ENCODE peak calls at places on chromosomes 1 and 21, in six cellular contexts. One of them, this sample, is unnamed.

GRCh38 chr1:41855713-41856112 is 63.0 kb downstream of the HIVEP3 start:
- DNase-seq in thoracic aorta: no peak
- DNase-seq in neural crest cell: no peak
- DNase-seq in NB4: no peak
- DNase-seq in cardiac muscle cell: no peak
- DNase-seq in bronchial epithelial cell: peak
- DNase-seq in this sample: no peak

GRCh38 chr21:33871171-33871570 is 44.4 kb downstream of the ATP5PO start:
- DNase-seq in thoracic aorta: no peak
- DNase-seq in neural crest cell: no peak
- DNase-seq in NB4: no peak
- DNase-seq in cardiac muscle cell: peak
- DNase-seq in bronchial epithelial cell: no peak
- DNase-seq in this sample: no peak

GRCh38 chr1:155473422-155473821 is 89.2 kb downstream of the ASH1L start:
- DNase-seq in thoracic aorta: no peak
- DNase-seq in neural crest cell: no peak
- DNase-seq in NB4: no peak
- DNase-seq in cardiac muscle cell: no peak
- DNase-seq in bronchial epithelial cell: no peak
- DNase-seq in this sample: no peak

GRCh38 chr1:166384948-166385347 is 218.1 kb upstream of the FAM78B start:
- DNase-seq in thoracic aorta: no peak
- DNase-seq in neural crest cell: no peak
- DNase-seq in NB4: no peak
- DNase-seq in cardiac muscle cell: no peak
- DNase-seq in bronchial epithelial cell: no peak
- DNase-seq in this sample: no peak

GRCh38 chr1:230067871-230068814 is 1.1 kb downstream of the GALNT2 start:
- DNase-seq in thoracic aorta: no peak
- DNase-seq in neural crest cell: peak
- DNase-seq in NB4: peak
- DNase-seq in cardiac muscle cell: peak
- DNase-seq in bronchial epithelial cell: no peak
- DNase-seq in this sample: peak

GRCh38 chr1:15939181-15940109 is 36.5 kb downstream of the ZBTB17 start:
- DNase-seq in thoracic aorta: no peak
- DNase-seq in neural crest cell: no peak
- DNase-seq in NB4: no peak
- DNase-seq in cardiac muscle cell: no peak
- DNase-seq in bronchial epithelial cell: peak
- DNase-seq in this sample: no peak

GRCh38 chr1:23376890-23377811 is 7.5 kb upstream of the ZNF436 start:
- DNase-seq in thoracic aorta: no peak
- DNase-seq in neural crest cell: no peak
- DNase-seq in NB4: peak
- DNase-seq in cardiac muscle cell: peak
- DNase-seq in bronchial epithelial cell: peak
- DNase-seq in this sample: no peak

GRCh38 chr1:25503551-25504426 is 39.6 kb upstream of the LDLRAP1 start:
- DNase-seq in thoracic aorta: no peak
- DNase-seq in neural crest cell: peak
- DNase-seq in NB4: peak
- DNase-seq in cardiac muscle cell: no peak
- DNase-seq in bronchial epithelial cell: peak
- DNase-seq in this sample: no peak

GRCh38 chr1:62325076-62325475 is 5.8 kb upstream of the KANK4 start:
- DNase-seq in thoracic aorta: no peak
- DNase-seq in neural crest cell: no peak
- DNase-seq in NB4: no peak
- DNase-seq in cardiac muscle cell: peak
- DNase-seq in bronchial epithelial cell: peak
- DNase-seq in this sample: no peak

GRCh38 chr1:145782166-145783099 is 41.5 kb downstream of the RNF115 start:
- DNase-seq in thoracic aorta: no peak
- DNase-seq in neural crest cell: no peak
- DNase-seq in NB4: no peak
- DNase-seq in cardiac muscle cell: peak
- DNase-seq in bronchial epithelial cell: peak
- DNase-seq in this sample: no peak

GRCh38 chr1:14915356-14916054 is 238.0 kb upstream of the TMEM51 start:
- DNase-seq in thoracic aorta: no peak
- DNase-seq in neural crest cell: peak
- DNase-seq in NB4: peak
- DNase-seq in cardiac muscle cell: peak
- DNase-seq in bronchial epithelial cell: no peak
- DNase-seq in this sample: peak

GRCh38 chr1:233326995-233327937 is at the start of gene MAP3K21:
- DNase-seq in thoracic aorta: peak
- DNase-seq in neural crest cell: no peak
- DNase-seq in NB4: peak
- DNase-seq in cardiac muscle cell: peak
- DNase-seq in bronchial epithelial cell: peak
- DNase-seq in this sample: peak

GRCh38 chr1:36516372-36517018 is 33.8 kb upstream of the CSF3R start:
- DNase-seq in thoracic aorta: no peak
- DNase-seq in neural crest cell: peak
- DNase-seq in NB4: peak
- DNase-seq in cardiac muscle cell: peak
- DNase-seq in bronchial epithelial cell: peak
- DNase-seq in this sample: peak

GRCh38 chr21:33396966-33397365 is 6.2 kb upstream of the IFNGR2 start:
- DNase-seq in thoracic aorta: no peak
- DNase-seq in neural crest cell: no peak
- DNase-seq in NB4: no peak
- DNase-seq in cardiac muscle cell: peak
- DNase-seq in bronchial epithelial cell: peak
- DNase-seq in this sample: no peak

GRCh38 chr1:60657926-60658325 is 424.4 kb upstream of the NFIA start:
- DNase-seq in thoracic aorta: no peak
- DNase-seq in neural crest cell: no peak
- DNase-seq in NB4: no peak
- DNase-seq in cardiac muscle cell: no peak
- DNase-seq in bronchial epithelial cell: no peak
- DNase-seq in this sample: no peak

GRCh38 chr1:90362163-90362562 is 354.9 kb downstream of the BARHL2 start:
- DNase-seq in thoracic aorta: no peak
- DNase-seq in neural crest cell: no peak
- DNase-seq in NB4: no peak
- DNase-seq in cardiac muscle cell: no peak
- DNase-seq in bronchial epithelial cell: no peak
- DNase-seq in this sample: no peak

GRCh38 chr1:65393345-65393744 is 27.1 kb upstream of the LEPR start:
- DNase-seq in thoracic aorta: no peak
- DNase-seq in neural crest cell: no peak
- DNase-seq in NB4: peak
- DNase-seq in cardiac muscle cell: peak
- DNase-seq in bronchial epithelial cell: peak
- DNase-seq in this sample: peak

GRCh38 chr1:21936366-21937031 is 611 bp downstream of the HSPG2 start:
- DNase-seq in thoracic aorta: no peak
- DNase-seq in neural crest cell: peak
- DNase-seq in NB4: peak
- DNase-seq in cardiac muscle cell: no peak
- DNase-seq in bronchial epithelial cell: no peak
- DNase-seq in this sample: no peak

GRCh38 chr1:32684167-32684811 is 18.3 kb downstream of the SYNC start:
- DNase-seq in thoracic aorta: no peak
- DNase-seq in neural crest cell: no peak
- DNase-seq in NB4: no peak
- DNase-seq in cardiac muscle cell: peak
- DNase-seq in bronchial epithelial cell: no peak
- DNase-seq in this sample: no peak

GRCh38 chr21:16304700-16305099 is 574.9 kb downstream of the USP25 start:
- DNase-seq in thoracic aorta: no peak
- DNase-seq in neural crest cell: no peak
- DNase-seq in NB4: no peak
- DNase-seq in cardiac muscle cell: no peak
- DNase-seq in bronchial epithelial cell: no peak
- DNase-seq in this sample: no peak

GRCh38 chr1:63547621-63548294 is 24.4 kb downstream of the EFCAB7 start:
- DNase-seq in thoracic aorta: no peak
- DNase-seq in neural crest cell: no peak
- DNase-seq in NB4: no peak
- DNase-seq in cardiac muscle cell: peak
- DNase-seq in bronchial epithelial cell: peak
- DNase-seq in this sample: no peak

GRCh38 chr1:6248161-6248776 is 4.3 kb downstream of the HES3 start:
- DNase-seq in thoracic aorta: no peak
- DNase-seq in neural crest cell: no peak
- DNase-seq in NB4: no peak
- DNase-seq in cardiac muscle cell: no peak
- DNase-seq in bronchial epithelial cell: no peak
- DNase-seq in this sample: no peak

GRCh38 chr1:33296082-33296458 is 24.8 kb downstream of the A3GALT2 start:
- DNase-seq in thoracic aorta: no peak
- DNase-seq in neural crest cell: no peak
- DNase-seq in NB4: no peak
- DNase-seq in cardiac muscle cell: no peak
- DNase-seq in bronchial epithelial cell: no peak
- DNase-seq in this sample: no peak

GRCh38 chr1:237804516-237804915 is 86.2 kb downstream of the ZP4 start:
- DNase-seq in thoracic aorta: no peak
- DNase-seq in neural crest cell: no peak
- DNase-seq in NB4: no peak
- DNase-seq in cardiac muscle cell: no peak
- DNase-seq in bronchial epithelial cell: no peak
- DNase-seq in this sample: no peak

GRCh38 chr1:237795558-237795957 is 95.2 kb downstream of the ZP4 start:
- DNase-seq in thoracic aorta: no peak
- DNase-seq in neural crest cell: no peak
- DNase-seq in NB4: no peak
- DNase-seq in cardiac muscle cell: no peak
- DNase-seq in bronchial epithelial cell: no peak
- DNase-seq in this sample: no peak

GRCh38 chr1:237794071-237794470 is 96.7 kb downstream of the ZP4 start:
- DNase-seq in thoracic aorta: no peak
- DNase-seq in neural crest cell: no peak
- DNase-seq in NB4: no peak
- DNase-seq in cardiac muscle cell: peak
- DNase-seq in bronchial epithelial cell: peak
- DNase-seq in this sample: no peak

DNA sequence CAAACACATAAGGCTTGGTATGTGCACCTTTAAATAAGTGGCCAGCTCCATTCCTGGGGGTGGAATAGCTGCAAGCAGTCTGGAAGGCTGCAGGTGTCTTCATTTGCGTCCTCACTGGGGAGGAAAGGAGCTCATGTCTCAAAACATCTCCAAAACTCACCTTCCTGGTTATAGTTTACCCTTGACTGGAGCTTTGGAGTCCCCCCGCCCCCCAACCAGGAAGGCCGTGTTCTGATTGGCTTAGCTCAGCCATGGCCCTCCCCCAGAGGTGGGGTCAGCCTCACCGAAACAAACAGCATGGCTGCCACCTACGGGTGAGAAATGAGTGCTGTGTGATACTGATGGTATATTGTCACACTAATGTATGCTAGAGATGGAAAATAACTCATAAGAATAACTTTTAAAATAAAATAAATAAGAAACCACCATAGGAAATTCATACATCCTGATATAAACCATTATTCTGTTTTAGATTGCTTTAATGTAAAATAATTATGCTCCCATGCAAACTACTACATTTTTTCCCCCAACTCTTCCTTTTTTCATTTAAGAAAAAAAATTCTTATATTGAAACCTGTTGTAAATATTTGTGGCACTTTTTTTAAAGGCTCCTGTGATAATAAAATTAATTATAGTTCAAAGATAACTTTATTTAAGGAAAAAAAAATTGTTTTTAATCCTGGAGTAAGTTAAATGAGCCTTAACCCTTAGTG is 90.8 kb downstream of the ZP4 start:
- DNase-seq in thoracic aorta: no peak
- DNase-seq in neural crest cell: peak
- DNase-seq in NB4: peak
- DNase-seq in cardiac muscle cell: peak
- DNase-seq in bronchial epithelial cell: peak
- DNase-seq in this sample: peak
- TF ChIP-seq CTCF in thoracic aorta: no peak
- TF ChIP-seq CTCF in neural crest cell: peak
- TF ChIP-seq CTCF in NB4: peak
- TF ChIP-seq CTCF in cardiac muscle cell: peak
- TF ChIP-seq CTCF in bronchial epithelial cell: peak
- TF ChIP-seq CTCF in this sample: no peak

GRCh38 chr1:173002891-173003582 is 47.7 kb downstream of the TNFSF18 start:
- DNase-seq in thoracic aorta: no peak
- DNase-seq in neural crest cell: no peak
- DNase-seq in NB4: no peak
- DNase-seq in cardiac muscle cell: peak
- DNase-seq in bronchial epithelial cell: peak
- DNase-seq in this sample: no peak

GRCh38 chr1:172999349-172999748 is 51.4 kb downstream of the TNFSF18 start:
- DNase-seq in thoracic aorta: no peak
- DNase-seq in neural crest cell: no peak
- DNase-seq in NB4: no peak
- DNase-seq in cardiac muscle cell: peak
- DNase-seq in bronchial epithelial cell: no peak
- DNase-seq in this sample: no peak

GRCh38 chr1:173009597-173009996 is 41.1 kb downstream of the TNFSF18 start:
- DNase-seq in thoracic aorta: no peak
- DNase-seq in neural crest cell: no peak
- DNase-seq in NB4: no peak
- DNase-seq in cardiac muscle cell: no peak
- DNase-seq in bronchial epithelial cell: no peak
- DNase-seq in this sample: no peak

GRCh38 chr1:173005196-173005864 is 45.4 kb downstream of the TNFSF18 start:
- DNase-seq in thoracic aorta: no peak
- DNase-seq in neural crest cell: no peak
- DNase-seq in NB4: no peak
- DNase-seq in cardiac muscle cell: no peak
- DNase-seq in bronchial epithelial cell: no peak
- DNase-seq in this sample: no peak
- TF ChIP-seq CTCF in thoracic aorta: no peak
- TF ChIP-seq CTCF in neural crest cell: no peak
- TF ChIP-seq CTCF in NB4: no peak
- TF ChIP-seq CTCF in cardiac muscle cell: peak
- TF ChIP-seq CTCF in bronchial epithelial cell: no peak
- TF ChIP-seq CTCF in this sample: peak

DNA sequence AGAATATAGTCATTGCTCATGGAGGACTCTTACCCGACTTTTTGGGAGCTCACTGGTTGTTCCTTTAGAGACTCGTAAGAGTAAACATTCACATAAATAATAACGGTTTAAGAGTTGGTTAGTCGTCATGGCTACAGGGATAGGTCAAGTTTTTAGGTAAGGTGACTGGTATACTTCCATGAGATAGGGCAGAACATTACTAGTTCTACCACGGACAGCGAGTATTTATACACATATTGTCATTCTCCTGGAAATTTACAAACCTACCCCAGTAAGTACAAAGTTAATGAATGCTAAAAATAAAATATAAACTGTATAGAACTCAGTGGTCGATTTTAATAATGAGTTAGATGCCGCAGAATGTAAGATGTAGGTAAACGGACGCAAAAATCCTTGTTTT is 1.2 kb upstream of the RYR2 start:
- DNase-seq in thoracic aorta: no peak
- DNase-seq in neural crest cell: no peak
- DNase-seq in NB4: no peak
- DNase-seq in cardiac muscle cell: no peak
- DNase-seq in bronchial epithelial cell: no peak
- DNase-seq in this sample: no peak
- TF ChIP-seq CTCF in thoracic aorta: no peak
- TF ChIP-seq CTCF in neural crest cell: no peak
- TF ChIP-seq CTCF in NB4: no peak
- TF ChIP-seq CTCF in cardiac muscle cell: no peak
- TF ChIP-seq CTCF in bronchial epithelial cell: no peak
- TF ChIP-seq CTCF in this sample: no peak

GRCh38 chr1:183670169-183670568 is 17.1 kb upstream of the APOBEC4 start:
- DNase-seq in thoracic aorta: no peak
- DNase-seq in neural crest cell: no peak
- DNase-seq in NB4: no peak
- DNase-seq in cardiac muscle cell: no peak
- DNase-seq in bronchial epithelial cell: peak
- DNase-seq in this sample: no peak
- TF ChIP-seq CTCF in thoracic aorta: no peak
- TF ChIP-seq CTCF in neural crest cell: peak
- TF ChIP-seq CTCF in NB4: no peak
- TF ChIP-seq CTCF in cardiac muscle cell: peak
- TF ChIP-seq CTCF in bronchial epithelial cell: peak
- TF ChIP-seq CTCF in this sample: no peak